ENCODE peak calls at places on chromosomes 5 and 9, in four cellular contexts. One of them, this sample, is unnamed.

GRCh38 chr5:136133416-136134383 is 1.1 kb downstream of the SMAD5 start:
- DNase-seq in endodermal cell: peak
- DNase-seq in HEK293T: peak
- DNase-seq in lower lobe of right lung: peak
- DNase-seq in this sample: peak

GRCh38 chr5:174690256-174690655 is 34.1 kb upstream of the MSX2 start:
- DNase-seq in endodermal cell: peak
- DNase-seq in lower lobe of right lung: no peak
- DNase-seq in HEK293T: no peak
- DNase-seq in this sample: no peak

GRCh38 chr5:68240771-68241170 is 25.2 kb downstream of the PIK3R1 start:
- DNase-seq in lower lobe of right lung: no peak
- DNase-seq in HEK293T: no peak
- DNase-seq in endodermal cell: no peak
- DNase-seq in this sample: no peak

GRCh38 chr5:132011561-132012384 is at the start of gene ACSL6:
- DNase-seq in endodermal cell: peak
- DNase-seq in HEK293T: peak
- DNase-seq in lower lobe of right lung: peak
- DNase-seq in this sample: no peak

GRCh38 chr9:132894857-132895846 is 16.5 kb downstream of the SPACA9 start:
- DNase-seq in lower lobe of right lung: no peak
- DNase-seq in endodermal cell: no peak
- DNase-seq in HEK293T: no peak
- DNase-seq in this sample: no peak

GRCh38 chr9:33942471-33943083 is 106.1 kb downstream of the UBAP2 start:
- DNase-seq in HEK293T: no peak
- DNase-seq in lower lobe of right lung: no peak
- DNase-seq in endodermal cell: no peak
- DNase-seq in this sample: no peak

GRCh38 chr9:4798281-4798680 is 5.5 kb downstream of the RCL1 start:
- DNase-seq in lower lobe of right lung: no peak
- DNase-seq in endodermal cell: no peak
- DNase-seq in HEK293T: no peak
- DNase-seq in this sample: no peak

GRCh38 chr9:128718047-128718446 is 5.9 kb downstream of the ZDHHC12 start:
- DNase-seq in HEK293T: no peak
- DNase-seq in lower lobe of right lung: no peak
- DNase-seq in endodermal cell: no peak
- DNase-seq in this sample: no peak

GRCh38 chr5:68839019-68839552 is 254.7 kb upstream of the SLC30A5 start:
- DNase-seq in HEK293T: no peak
- DNase-seq in lower lobe of right lung: no peak
- DNase-seq in endodermal cell: no peak
- DNase-seq in this sample: no peak

GRCh38 chr5:108615216-108615615 is 132.5 kb upstream of the FER start:
- DNase-seq in HEK293T: no peak
- DNase-seq in lower lobe of right lung: no peak
- DNase-seq in endodermal cell: no peak
- DNase-seq in this sample: no peak

GRCh38 chr5:137761020-137761516 is 6.9 kb upstream of the HNRNPA0 start:
- DNase-seq in endodermal cell: no peak
- DNase-seq in HEK293T: no peak
- DNase-seq in lower lobe of right lung: no peak
- DNase-seq in this sample: no peak

GRCh38 chr5:135821802-135822201 is 12.7 kb upstream of the SLC25A48 start:
- DNase-seq in HEK293T: no peak
- DNase-seq in endodermal cell: no peak
- DNase-seq in lower lobe of right lung: no peak
- DNase-seq in this sample: peak

GRCh38 chr9:78707481-78707977 is 410.6 kb downstream of the PSAT1 start:
- DNase-seq in endodermal cell: no peak
- DNase-seq in lower lobe of right lung: no peak
- DNase-seq in HEK293T: no peak
- DNase-seq in this sample: peak

GRCh38 chr9:126150411-126151030 is 176.1 kb upstream of the MVB12B start:
- DNase-seq in HEK293T: peak
- DNase-seq in lower lobe of right lung: no peak
- DNase-seq in endodermal cell: no peak
- DNase-seq in this sample: no peak

GRCh38 chr5:140038373-140038957 is 4.6 kb downstream of the NRG2 start:
- DNase-seq in lower lobe of right lung: no peak
- DNase-seq in endodermal cell: peak
- DNase-seq in HEK293T: no peak
- DNase-seq in this sample: no peak

GRCh38 chr9:133403766-133404439 is 13.9 kb downstream of the REXO4 start:
- DNase-seq in endodermal cell: peak
- DNase-seq in HEK293T: peak
- DNase-seq in lower lobe of right lung: peak
- DNase-seq in this sample: peak

GRCh38 chr5:125065114-125065513 is 318.7 kb upstream of the ZNF608 start:
- DNase-seq in HEK293T: no peak
- DNase-seq in lower lobe of right lung: no peak
- DNase-seq in endodermal cell: no peak
- DNase-seq in this sample: peak

GRCh38 chr9:72362680-72363139 is 2.3 kb downstream of the ZFAND5 start:
- DNase-seq in lower lobe of right lung: peak
- DNase-seq in HEK293T: peak
- DNase-seq in endodermal cell: peak
- DNase-seq in this sample: peak

GRCh38 chr5:40869371-40869770 is 28.2 kb downstream of the CARD6 start:
- DNase-seq in lower lobe of right lung: no peak
- DNase-seq in endodermal cell: no peak
- DNase-seq in HEK293T: no peak
- DNase-seq in this sample: peak

GRCh38 chr5:55645304-55645703 is 66.8 kb downstream of the SLC38A9 start:
- DNase-seq in HEK293T: no peak
- DNase-seq in endodermal cell: no peak
- DNase-seq in lower lobe of right lung: no peak
- DNase-seq in this sample: no peak

GRCh38 chr9:132185164-132186009 is 23.5 kb downstream of the NTNG2 start:
- DNase-seq in endodermal cell: peak
- DNase-seq in lower lobe of right lung: no peak
- DNase-seq in HEK293T: no peak
- DNase-seq in this sample: no peak

GRCh38 chr5:158492850-158493249 is 606.9 kb downstream of the EBF1 start:
- DNase-seq in HEK293T: peak
- DNase-seq in endodermal cell: no peak
- DNase-seq in lower lobe of right lung: no peak
- DNase-seq in this sample: peak

GRCh38 chr9:84343111-84343521 is 2.6 kb upstream of the SLC28A3 start:
- DNase-seq in lower lobe of right lung: no peak
- DNase-seq in endodermal cell: no peak
- DNase-seq in HEK293T: no peak
- DNase-seq in this sample: no peak

GRCh38 chr5:87195104-87195581 is 72.5 kb upstream of the RASA1 start:
- DNase-seq in endodermal cell: no peak
- DNase-seq in lower lobe of right lung: no peak
- DNase-seq in HEK293T: no peak
- DNase-seq in this sample: no peak

GRCh38 chr5:74432240-74432639 is 208.3 kb downstream of the ENC1 start:
- DNase-seq in lower lobe of right lung: no peak
- DNase-seq in HEK293T: no peak
- DNase-seq in endodermal cell: no peak
- DNase-seq in this sample: no peak

GRCh38 chr9:16367605-16368424 is 502.7 kb downstream of the BNC2 start:
- DNase-seq in endodermal cell: peak
- DNase-seq in HEK293T: no peak
- DNase-seq in lower lobe of right lung: no peak
- DNase-seq in this sample: no peak

GRCh38 chr5:18744441-18744840 is 1110.2 kb downstream of the TAF11L14 start:
- DNase-seq in lower lobe of right lung: no peak
- DNase-seq in endodermal cell: no peak
- DNase-seq in HEK293T: no peak
- DNase-seq in this sample: no peak